ENCODE peak calls at places on chromosomes 3 and 15, in ten cellular contexts. One of them, this sample, is unnamed.

GRCh38 chr3:171286580-171287249 is 173.5 kb downstream of the TNIK start:
- DNase-seq in GM03348: no peak
- DNase-seq in erythroblast: no peak
- DNase-seq in iPS-NIHi11: no peak
- DNase-seq in NB4: no peak
- DNase-seq in hypothalamus: no peak
- DNase-seq in stimulated activated naive CD4-positive, alpha-beta T cell: no peak
- DNase-seq in activated effector memory CD4-positive, alpha-beta T cell treated with Interleukin-2 at 50 U/mL for 16 hours: no peak
- DNase-seq in PC-9: peak; percentile 71
- DNase-seq in RPMI7951: peak; percentile 57
- DNase-seq in this sample: no peak

GRCh38 chr3:130258532-130258952 is 86.9 kb upstream of the COL6A5 start:
- DNase-seq in hypothalamus: no peak
- DNase-seq in activated effector memory CD4-positive, alpha-beta T cell treated with Interleukin-2 at 50 U/mL for 16 hours: no peak
- DNase-seq in NB4: no peak
- DNase-seq in erythroblast: no peak
- DNase-seq in PC-9: no peak
- DNase-seq in GM03348: peak; percentile 32
- DNase-seq in RPMI7951: no peak
- DNase-seq in iPS-NIHi11: no peak
- DNase-seq in stimulated activated naive CD4-positive, alpha-beta T cell: no peak
- DNase-seq in this sample: no peak

GRCh38 chr3:62295571-62295970 is 77.8 kb downstream of the FEZF2 start:
- DNase-seq in hypothalamus: no peak
- DNase-seq in PC-9: no peak
- DNase-seq in activated effector memory CD4-positive, alpha-beta T cell treated with Interleukin-2 at 50 U/mL for 16 hours: no peak
- DNase-seq in erythroblast: no peak
- DNase-seq in GM03348: no peak
- DNase-seq in iPS-NIHi11: no peak
- DNase-seq in stimulated activated naive CD4-positive, alpha-beta T cell: no peak
- DNase-seq in NB4: no peak
- DNase-seq in RPMI7951: no peak
- DNase-seq in this sample: no peak

GRCh38 chr15:68721886-68722285 is 98.8 kb downstream of the ANP32A start:
- DNase-seq in PC-9: no peak
- DNase-seq in RPMI7951: no peak
- DNase-seq in stimulated activated naive CD4-positive, alpha-beta T cell: no peak
- DNase-seq in erythroblast: no peak
- DNase-seq in NB4: no peak
- DNase-seq in activated effector memory CD4-positive, alpha-beta T cell treated with Interleukin-2 at 50 U/mL for 16 hours: no peak
- DNase-seq in iPS-NIHi11: no peak
- DNase-seq in GM03348: no peak
- DNase-seq in hypothalamus: no peak
- DNase-seq in this sample: no peak

GRCh38 chr3:123163146-123163545 is 38.6 kb upstream of the SEC22A start:
- DNase-seq in stimulated activated naive CD4-positive, alpha-beta T cell: no peak
- DNase-seq in NB4: no peak
- DNase-seq in hypothalamus: no peak
- DNase-seq in erythroblast: no peak
- DNase-seq in GM03348: no peak
- DNase-seq in iPS-NIHi11: no peak
- DNase-seq in PC-9: no peak
- DNase-seq in RPMI7951: no peak
- DNase-seq in activated effector memory CD4-positive, alpha-beta T cell treated with Interleukin-2 at 50 U/mL for 16 hours: no peak
- DNase-seq in this sample: peak; percentile 6

GRCh38 chr3:63911395-63911900 is 735 bp downstream of the SCAANT1 start:
- DNase-seq in GM03348: peak; percentile 19
- DNase-seq in activated effector memory CD4-positive, alpha-beta T cell treated with Interleukin-2 at 50 U/mL for 16 hours: no peak
- DNase-seq in RPMI7951: no peak
- DNase-seq in erythroblast: no peak
- DNase-seq in stimulated activated naive CD4-positive, alpha-beta T cell: no peak
- DNase-seq in PC-9: no peak
- DNase-seq in iPS-NIHi11: no peak
- DNase-seq in hypothalamus: no peak
- DNase-seq in NB4: no peak
- DNase-seq in this sample: no peak

GRCh38 chr3:171704002-171704401 is 106.3 kb downstream of the PLD1 start:
- DNase-seq in activated effector memory CD4-positive, alpha-beta T cell treated with Interleukin-2 at 50 U/mL for 16 hours: no peak
- DNase-seq in PC-9: no peak
- DNase-seq in RPMI7951: peak; percentile 70
- DNase-seq in GM03348: peak; percentile 45
- DNase-seq in stimulated activated naive CD4-positive, alpha-beta T cell: no peak
- DNase-seq in erythroblast: peak; percentile 37
- DNase-seq in iPS-NIHi11: peak; percentile 60
- DNase-seq in hypothalamus: no peak
- DNase-seq in NB4: peak; percentile 37
- DNase-seq in this sample: peak; percentile 62

GRCh38 chr3:69011331-69011730 is 2.2 kb downstream of the EOGT start:
- DNase-seq in iPS-NIHi11: no peak
- DNase-seq in NB4: no peak
- DNase-seq in activated effector memory CD4-positive, alpha-beta T cell treated with Interleukin-2 at 50 U/mL for 16 hours: no peak
- DNase-seq in GM03348: no peak
- DNase-seq in RPMI7951: no peak
- DNase-seq in erythroblast: no peak
- DNase-seq in stimulated activated naive CD4-positive, alpha-beta T cell: no peak
- DNase-seq in hypothalamus: no peak
- DNase-seq in PC-9: no peak
- DNase-seq in this sample: no peak

GRCh38 chr3:47908744-47909143 is 105.8 kb downstream of the DHX30 start:
- DNase-seq in RPMI7951: no peak
- DNase-seq in NB4: no peak
- DNase-seq in stimulated activated naive CD4-positive, alpha-beta T cell: no peak
- DNase-seq in erythroblast: no peak
- DNase-seq in PC-9: no peak
- DNase-seq in iPS-NIHi11: no peak
- DNase-seq in activated effector memory CD4-positive, alpha-beta T cell treated with Interleukin-2 at 50 U/mL for 16 hours: no peak
- DNase-seq in GM03348: no peak
- DNase-seq in hypothalamus: no peak
- DNase-seq in this sample: no peak

GRCh38 chr15:59268199-59268979 is 61.7 kb downstream of the LDHAL6B start:
- DNase-seq in activated effector memory CD4-positive, alpha-beta T cell treated with Interleukin-2 at 50 U/mL for 16 hours: no peak
- DNase-seq in erythroblast: no peak
- DNase-seq in stimulated activated naive CD4-positive, alpha-beta T cell: no peak
- DNase-seq in iPS-NIHi11: no peak
- DNase-seq in hypothalamus: no peak
- DNase-seq in NB4: no peak
- DNase-seq in PC-9: peak; percentile 55
- DNase-seq in RPMI7951: peak; percentile 73
- DNase-seq in GM03348: peak; percentile 44
- DNase-seq in this sample: no peak

GRCh38 chr15:99614749-99615288 is 49.0 kb downstream of the MEF2A start:
- DNase-seq in PC-9: peak; percentile 44
- DNase-seq in GM03348: no peak
- DNase-seq in erythroblast: peak; percentile 10
- DNase-seq in iPS-NIHi11: peak; percentile 5
- DNase-seq in stimulated activated naive CD4-positive, alpha-beta T cell: no peak
- DNase-seq in RPMI7951: no peak
- DNase-seq in hypothalamus: no peak
- DNase-seq in activated effector memory CD4-positive, alpha-beta T cell treated with Interleukin-2 at 50 U/mL for 16 hours: no peak
- DNase-seq in NB4: peak; percentile 86
- DNase-seq in this sample: no peak

GRCh38 chr3:194682651-194683310 is 2.9 kb upstream of the FAM43A start:
- DNase-seq in hypothalamus: peak; percentile 14
- DNase-seq in iPS-NIHi11: peak; percentile 87
- DNase-seq in activated effector memory CD4-positive, alpha-beta T cell treated with Interleukin-2 at 50 U/mL for 16 hours: peak; percentile 49
- DNase-seq in stimulated activated naive CD4-positive, alpha-beta T cell: peak; percentile 39
- DNase-seq in RPMI7951: peak; percentile 88
- DNase-seq in erythroblast: peak; percentile 75
- DNase-seq in NB4: peak; percentile 90
- DNase-seq in GM03348: peak; percentile 84
- DNase-seq in PC-9: peak; percentile 82
- DNase-seq in this sample: peak; percentile 81

GRCh38 chr15:31437686-31438085 is 111.1 kb downstream of the KLF13 start:
- DNase-seq in activated effector memory CD4-positive, alpha-beta T cell treated with Interleukin-2 at 50 U/mL for 16 hours: no peak
- DNase-seq in stimulated activated naive CD4-positive, alpha-beta T cell: no peak
- DNase-seq in GM03348: no peak
- DNase-seq in PC-9: no peak
- DNase-seq in erythroblast: no peak
- DNase-seq in NB4: peak; percentile 53
- DNase-seq in RPMI7951: no peak
- DNase-seq in hypothalamus: no peak
- DNase-seq in iPS-NIHi11: no peak
- DNase-seq in this sample: no peak

GRCh38 chr3:107404727-107405519 is 27.7 kb downstream of the CCDC54 start:
- DNase-seq in activated effector memory CD4-positive, alpha-beta T cell treated with Interleukin-2 at 50 U/mL for 16 hours: no peak
- DNase-seq in erythroblast: no peak
- DNase-seq in PC-9: no peak
- DNase-seq in iPS-NIHi11: no peak
- DNase-seq in GM03348: peak; percentile 73
- DNase-seq in NB4: no peak
- DNase-seq in RPMI7951: peak; percentile 45
- DNase-seq in stimulated activated naive CD4-positive, alpha-beta T cell: no peak
- DNase-seq in hypothalamus: no peak
- DNase-seq in this sample: no peak

GRCh38 chr3:90016492-90017065 is 909.2 kb downstream of the EPHA3 start:
- DNase-seq in NB4: no peak
- DNase-seq in erythroblast: no peak
- DNase-seq in stimulated activated naive CD4-positive, alpha-beta T cell: no peak
- DNase-seq in PC-9: peak; percentile 67
- DNase-seq in hypothalamus: no peak
- DNase-seq in RPMI7951: no peak
- DNase-seq in activated effector memory CD4-positive, alpha-beta T cell treated with Interleukin-2 at 50 U/mL for 16 hours: no peak
- DNase-seq in iPS-NIHi11: no peak
- DNase-seq in GM03348: no peak
- DNase-seq in this sample: no peak

GRCh38 chr3:128343287-128344045 is 123.2 kb downstream of the DNAJB8 start:
- DNase-seq in NB4: peak; percentile 72
- DNase-seq in hypothalamus: no peak
- DNase-seq in GM03348: peak; percentile 45
- DNase-seq in PC-9: peak; percentile 79
- DNase-seq in erythroblast: peak; percentile 27
- DNase-seq in RPMI7951: peak; percentile 78
- DNase-seq in iPS-NIHi11: peak; percentile 50
- DNase-seq in activated effector memory CD4-positive, alpha-beta T cell treated with Interleukin-2 at 50 U/mL for 16 hours: no peak
- DNase-seq in stimulated activated naive CD4-positive, alpha-beta T cell: no peak
- DNase-seq in this sample: peak; percentile 61

GRCh38 chr15:78540955-78541743 is 905 bp downstream of the PSMA4 start:
- DNase-seq in activated effector memory CD4-positive, alpha-beta T cell treated with Interleukin-2 at 50 U/mL for 16 hours: no peak
- DNase-seq in iPS-NIHi11: peak; percentile 12
- DNase-seq in stimulated activated naive CD4-positive, alpha-beta T cell: no peak
- DNase-seq in erythroblast: peak; percentile 51
- DNase-seq in NB4: peak; percentile 52
- DNase-seq in hypothalamus: no peak
- DNase-seq in GM03348: peak; percentile 21
- DNase-seq in PC-9: no peak
- DNase-seq in RPMI7951: peak; percentile 6
- DNase-seq in this sample: no peak

This sample was measured in H9.